ENCODE peak calls at places on chromosomes 2 and 18, in five cellular contexts. Z, W, G, I and J are unnamed samples.
A peak's percentile ranks its signal among the peaks of the same experiment; 100 is the strongest.

GRCh38 chr2:201467666-201468065 is 16.1 kb downstream of the STRADB start:
- DNase-seq in G (no peak), W (no peak), Z (no peak), I (peak; percentile 33), J (no peak)

GRCh38 chr2:171893824-171894611 is at the start of gene SLC25A12:
- DNase-seq in G (peak; percentile 92), W (peak; percentile 18), I (peak; percentile 82), Z (peak; percentile 88), J (peak; percentile 83)

GRCh38 chr2:196887431-196887830 is 39.1 kb downstream of the PGAP1 start:
- DNase-seq in G (no peak), I (no peak), Z (no peak), W (no peak), J (no peak)

GRCh38 chr18:55552498-55553189 is 35.3 kb downstream of the TCF4 start:
- DNase-seq in G (peak; percentile 62), W (peak; percentile 78), Z (no peak), I (no peak), J (no peak)

GRCh38 chr2:201118957-201119848 is 3.2 kb downstream of the CFLAR start:
- DNase-seq in W (peak; percentile 8), Z (no peak), I (peak; percentile 65), G (peak; percentile 81), J (no peak)

GRCh38 chr2:231642631-231643493 is 50.2 kb downstream of the TEX44 start:
- DNase-seq in I (peak; percentile 97), W (peak; percentile 63), Z (peak; percentile 98), G (peak; percentile 56), J (peak; percentile 92)

GRCh38 chr2:14700753-14701152 is 68.2 kb downstream of the LRATD1 start:
- DNase-seq in Z (no peak), I (no peak), G (no peak), W (peak; percentile 71), J (no peak)

GRCh38 chr2:67169417-67170140 is 227.6 kb upstream of the ETAA1 start:
- DNase-seq in G (no peak), Z (no peak), I (peak; percentile 24), W (no peak), J (no peak)

GRCh38 chr18:77207540-77207939 is 42.1 kb upstream of the GALR1 start:
- DNase-seq in W (peak; percentile 27), I (peak; percentile 82), Z (peak; percentile 80), G (peak; percentile 37), J (peak; percentile 87)

GRCh38 chr2:236394571-236394970 is 130.4 kb upstream of the ASB18 start:
- DNase-seq in I (no peak), G (no peak), Z (no peak), W (no peak), J (no peak)

GRCh38 chr2:138239902-138240595 is 261.5 kb upstream of the SPOPL start:
- DNase-seq in Z (no peak), I (peak; percentile 82), W (no peak), G (no peak), J (no peak)

GRCh38 chr2:224413381-224413780 is 11.5 kb upstream of the FAM124B start:
- DNase-seq in Z (no peak), I (no peak), W (no peak), G (no peak), J (no peak)

GRCh38 chr2:217349251-217349650 is 489.4 kb upstream of the TNP1 start:
- DNase-seq in W (no peak), Z (no peak), I (no peak), G (no peak), J (no peak)

GRCh38 chr2:110904410-110905148 is 172.2 kb downstream of the ACOXL start:
- DNase-seq in G (no peak), I (no peak), Z (no peak), W (no peak), J (no peak)

GRCh38 chr2:91477731-91478672 is 2786.5 kb downstream of the RPIA start:
- DNase-seq in W (no peak), G (peak; percentile 44), I (no peak), Z (peak; percentile 67), J (no peak)

GRCh38 chr2:69616755-69617154 is 26.8 kb downstream of the AAK1 start:
- DNase-seq in G (no peak), W (no peak), Z (no peak), I (no peak), J (peak; percentile 54)

GRCh38 chr18:50726960-50727589 is 92.7 kb downstream of the MRO start:
- DNase-seq in G (no peak), I (no peak), Z (no peak), W (no peak), J (no peak)

GRCh38 chr2:221337957-221338685 is 234.0 kb downstream of the EPHA4 start:
- DNase-seq in Z (no peak), W (no peak), I (no peak), G (no peak), J (no peak)

GRCh38 chr2:205130111-205130829 is 552.0 kb upstream of the NRP2 start:
- DNase-seq in W (no peak), I (no peak), Z (no peak), G (no peak), J (no peak)

GRCh38 chr2:199851886-199852285 is 894 bp upstream of the FTCDNL1 start:
- DNase-seq in G (no peak), I (no peak), Z (no peak), W (no peak), J (no peak)

GRCh38 chr2:33806041-33806440 is 206.9 kb upstream of the FAM98A start:
- DNase-seq in I (no peak), W (no peak), G (no peak), Z (no peak), J (no peak)

GRCh38 chr2:64295326-64296149 is 151.3 kb upstream of the PELI1 start:
- DNase-seq in Z (no peak), G (no peak), W (no peak), I (no peak), J (no peak)

GRCh38 chr2:20438334-20439192 is 8.3 kb upstream of the RHOB start:
- DNase-seq in W (no peak), I (peak; percentile 98), G (no peak), Z (peak; percentile 88), J (peak; percentile 49)

GRCh38 chr18:24727685-24728084 is 267.2 kb downstream of the HRH4 start:
- DNase-seq in W (no peak), G (no peak), Z (no peak), I (no peak), J (no peak)

GRCh38 chr2:217218269-217219140 is 358.6 kb upstream of the TNP1 start:
- DNase-seq in W (no peak), I (peak; percentile 78), G (no peak), Z (no peak), J (no peak)

GRCh38 chr2:6914829-6915228 is 2.4 kb upstream of the RNF144A start:
- DNase-seq in W (no peak), G (no peak), Z (no peak), I (peak; percentile 47), J (peak; percentile 62)

GRCh38 chr18:55539240-55539639 is 48.8 kb downstream of the TCF4 start:
- DNase-seq in Z (no peak), I (no peak), W (no peak), G (no peak), J (no peak)

GRCh38 chr2:187915810-187916209 is 361.6 kb upstream of the TFPI start:
- DNase-seq in Z (no peak), W (no peak), G (no peak), I (no peak), J (no peak)

GRCh38 chr2:85961053-85961452 is 72.3 kb upstream of the ST3GAL5 start:
- DNase-seq in W (no peak), Z (no peak), I (no peak), G (no peak), J (no peak)

GRCh38 chr2:172086349-172087190 is 1.3 kb downstream of the DLX1 start:
- DNase-seq in I (no peak), W (no peak), G (peak; percentile 78), Z (no peak), J (peak; percentile 56)

GRCh38 chr2:96207073-96207777 is 1.4 kb downstream of the STARD7 start:
- DNase-seq in I (no peak), G (no peak), Z (no peak), W (no peak), J (no peak)

GRCh38 chr18:11512096-11513030 is 97.0 kb upstream of the SLC35G4 start:
- DNase-seq in W (no peak), G (no peak), I (peak; percentile 23), Z (no peak), J (peak; percentile 32)
- TF ChIP-seq CTCF in W (peak; percentile 38), G (peak; percentile 24), I (no peak), Z (peak; percentile 7), J (no peak)

DNA sequence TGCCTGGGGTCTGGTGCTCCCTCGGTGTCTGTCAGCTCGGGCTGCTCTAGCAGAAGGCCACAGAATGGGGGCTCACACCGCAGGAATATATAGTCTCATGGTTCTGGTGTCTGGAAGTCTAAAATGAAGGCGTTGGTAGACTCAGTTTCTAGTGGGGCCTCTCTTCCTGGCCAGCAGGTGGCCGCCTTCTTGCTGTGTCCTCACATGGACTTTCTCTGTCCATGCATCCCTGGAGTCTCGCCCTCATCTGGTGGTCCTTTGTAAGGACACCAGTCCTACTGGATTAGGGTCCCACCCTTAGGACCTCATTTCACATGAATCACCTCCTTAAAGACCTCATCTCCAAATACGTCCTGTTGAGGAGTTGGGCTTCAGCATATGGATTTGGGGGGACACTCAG is 65.7 kb downstream of the RRM2 start:
- DNase-seq in W (no peak), I (peak; percentile 50), G (peak; percentile 28), Z (no peak), J (no peak)
- TF ChIP-seq CTCF in W (peak; percentile 43), I (peak; percentile 44), G (peak; percentile 30), Z (no peak), J (no peak)

GRCh38 chr2:35204881-35205280 is 1150.7 kb upstream of the CRIM1 start:
- DNase-seq in I (no peak), W (no peak), Z (no peak), G (no peak), J (no peak)

GRCh38 chr2:35204325-35204724 is 1151.3 kb upstream of the CRIM1 start:
- DNase-seq in W (no peak), G (no peak), Z (no peak), I (no peak), J (no peak)

DNA sequence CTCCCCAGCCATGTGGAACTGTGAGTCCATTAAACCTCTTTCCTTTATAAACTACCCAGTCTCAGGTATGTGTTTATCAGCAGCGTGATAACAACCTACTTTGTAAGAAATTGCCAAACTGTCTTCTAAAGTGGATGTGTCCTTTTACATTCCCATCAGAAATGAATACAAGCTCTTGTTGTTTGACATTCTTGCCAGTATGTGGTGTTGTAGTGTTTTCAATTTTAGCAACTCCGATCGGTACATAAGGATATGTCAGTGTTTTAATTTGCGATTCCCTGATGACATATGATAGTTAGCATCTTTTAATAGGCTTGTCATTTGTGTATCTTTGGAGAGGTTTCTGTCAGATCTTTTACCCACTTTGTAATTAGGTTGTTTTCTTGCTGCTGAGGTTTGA is 1156.3 kb upstream of the CRIM1 start:
- DNase-seq in W (no peak), I (no peak), G (peak; percentile 6), Z (no peak), J (no peak)
- TF ChIP-seq CTCF in W (no peak), I (no peak), G (peak; percentile 47), Z (no peak), J (no peak)

GRCh38 chr18:62634991-62635630 is 80.2 kb upstream of the PHLPP1 start:
- DNase-seq in Z (no peak), W (no peak), G (no peak), I (no peak), J (peak; percentile 42)

GRCh38 chr18:62632788-62633455 is 82.4 kb upstream of the PHLPP1 start:
- DNase-seq in G (no peak), I (no peak), Z (no peak), W (no peak), J (no peak)

GRCh38 chr18:62634471-62634870 is 80.9 kb upstream of the PHLPP1 start:
- DNase-seq in I (peak; percentile 27), W (no peak), G (no peak), Z (no peak), J (no peak)

GRCh38 chr18:62637403-62637802 is 77.9 kb upstream of the PHLPP1 start:
- DNase-seq in I (no peak), G (no peak), W (no peak), Z (no peak), J (no peak)

GRCh38 chr18:62637807-62638687 is 77.3 kb upstream of the PHLPP1 start:
- DNase-seq in G (peak; percentile 57), I (peak; percentile 33), Z (no peak), W (no peak), J (peak; percentile 70)
- TF ChIP-seq CTCF in G (peak; percentile 77), I (peak; percentile 49), Z (no peak), W (peak; percentile 50), J (peak; percentile 75)